ENCODE peak calls at places on chromosomes 2 and 18, in eight cellular contexts. I is memory B cell, C is fibroblast of lung, N is NCI-H146, Z is Daoy, W is activated T-cell treated with anti-CD3 and anti-CD28 coated beads for 1 hour, P is T-cell, A is NCI-H226. F is an unnamed sample.

GRCh38 chr2:54047076-54047475 is 68.3 kb upstream of the ACYP2 start:
- DNase-seq in I (no peak), C (no peak), N (no peak), Z (peak; percentile 65), W (no peak), P (no peak), A (peak; percentile 11), F (no peak)

GRCh38 chr2:1405967-1406366 is 7.3 kb upstream of the TPO start:
- DNase-seq in I (no peak), C (no peak), N (no peak), Z (no peak), W (no peak), P (no peak), A (no peak), F (no peak)

GRCh38 chr2:16248571-16249105 is 308.3 kb downstream of the MYCN start:
- DNase-seq in I (no peak), C (no peak), N (no peak), Z (no peak), W (no peak), P (no peak), A (no peak), F (no peak)

GRCh38 chr2:62467475-62468321 is 38.3 kb downstream of the TMEM17 start:
- DNase-seq in I (no peak), C (peak; percentile 24), N (peak; percentile 89), Z (peak; percentile 53), W (no peak), P (no peak), A (no peak), F (no peak)

GRCh38 chr2:134581877-134582546 is 136.8 kb downstream of the TMEM163 start:
- DNase-seq in I (no peak), C (no peak), N (no peak), Z (no peak), W (no peak), P (no peak), A (no peak), F (no peak)

GRCh38 chr2:119359774-119360173 is 6.9 kb downstream of the C2orf76 start:
- DNase-seq in I (no peak), C (no peak), N (peak; percentile 8), Z (no peak), W (no peak), P (no peak), A (no peak), F (no peak)

GRCh38 chr2:138090330-138090729 is 126.1 kb downstream of the HNMT start:
- DNase-seq in I (no peak), C (peak; percentile 68), N (peak; percentile 72), Z (peak; percentile 27), W (no peak), P (no peak), A (no peak), F (no peak)

GRCh38 chr2:235116885-235117492 is 165.2 kb downstream of the SH3BP4 start:
- DNase-seq in I (peak; percentile 26), C (peak; percentile 69), N (peak; percentile 50), Z (no peak), W (no peak), P (no peak), A (no peak), F (no peak)

GRCh38 chr18:26307161-26307773 is 81.0 kb downstream of the TAF4B start:
- DNase-seq in I (peak; percentile 9), C (peak; percentile 75), N (peak; percentile 36), Z (peak; percentile 15), W (no peak), P (no peak), A (peak; percentile 12), F (no peak)

GRCh38 chr2:195520671-195521155 is 136.3 kb upstream of the SLC39A10 start:
- DNase-seq in I (no peak), C (peak; percentile 85), N (no peak), Z (peak; percentile 63), W (no peak), P (no peak), A (peak; percentile 87), F (no peak)

GRCh38 chr18:39057423-39058057 is 1491.9 kb upstream of the CELF4 start:
- DNase-seq in I (no peak), C (peak; percentile 63), N (peak; percentile 17), Z (no peak), W (no peak), P (no peak), A (peak; percentile 24), F (no peak)

GRCh38 chr18:73752965-73753364 is 394.7 kb downstream of the FBXO15 start:
- DNase-seq in I (no peak), C (peak; percentile 61), N (no peak), Z (peak; percentile 7), W (no peak), P (no peak), A (no peak), F (no peak)

F was measured in CD8-positive, alpha-beta T cell.